ENCODE peak calls at places on chromosomes 6 and 20, in five cellular contexts. F, C, N, R and P are unnamed samples.

GRCh38 chr6:136446579-136447182 is 103.5 kb downstream of the MAP7 start:
- DNase-seq in F (no peak), C (no peak), N (no peak), R (no peak), P (no peak)

GRCh38 chr20:58237318-58238182 is 9.1 kb upstream of the ANKRD60 start:
- DNase-seq in F (no peak), C (no peak), N (no peak), R (no peak), P (peak)

GRCh38 chr6:131041814-131042213 is 21.2 kb downstream of the EPB41L2 start:
- DNase-seq in F (no peak), C (no peak), N (no peak), R (no peak), P (no peak)

GRCh38 chr6:25968769-25969168 is 6.2 kb downstream of the TRIM38 start:
- DNase-seq in F (no peak), C (no peak), N (no peak), R (no peak), P (peak)

GRCh38 chr20:16017656-16018055 is 555.6 kb downstream of the KIF16B start:
- DNase-seq in F (no peak), C (no peak), N (no peak), R (no peak), P (no peak)

GRCh38 chr20:57671662-57672061 is 38.2 kb downstream of the PMEPA1 start:
- DNase-seq in F (no peak), C (no peak), N (no peak), R (no peak), P (no peak)

GRCh38 chr6:16756660-16757270 is 4.5 kb downstream of the ATXN1 start:
- DNase-seq in F (no peak), C (no peak), N (no peak), R (no peak), P (no peak)

GRCh38 chr6:142569676-142570075 is 267.9 kb downstream of the ADGRG6 start:
- DNase-seq in F (no peak), C (no peak), N (no peak), R (no peak), P (no peak)

GRCh38 chr6:30202366-30202765 is 10.8 kb downstream of the TRIM26 start:
- DNase-seq in F (no peak), C (no peak), N (no peak), R (no peak), P (no peak)

GRCh38 chr6:16480780-16481179 is 242.4 kb downstream of the GMPR start:
- DNase-seq in F (no peak), C (no peak), N (no peak), R (no peak), P (no peak)

GRCh38 chr20:46928580-46929132 is 34.0 kb downstream of the EYA2 start:
- DNase-seq in F (no peak), C (no peak), N (no peak), R (no peak), P (peak)

GRCh38 chr6:117817499-117817898 is 89.6 kb upstream of the SLC35F1 start:
- DNase-seq in F (no peak), C (no peak), N (no peak), R (no peak), P (no peak)

GRCh38 chr6:20458051-20458894 is 56.6 kb downstream of the E2F3 start:
- DNase-seq in F (no peak), C (no peak), N (no peak), R (no peak), P (no peak)

GRCh38 chr6:50965495-50965894 is 146.8 kb downstream of the TFAP2B start:
- DNase-seq in F (no peak), C (no peak), N (no peak), R (no peak), P (no peak)

GRCh38 chr6:128731249-128732165 is 151.4 kb upstream of the LAMA2 start:
- DNase-seq in F (peak), C (no peak), N (peak), R (no peak), P (peak)

GRCh38 chr6:84416043-84416657 is 188.7 kb upstream of the CEP162 start:
- DNase-seq in F (no peak), C (no peak), N (no peak), R (no peak), P (no peak)

GRCh38 chr20:58048096-58048702 is 180.3 kb downstream of the ANKRD60 start:
- DNase-seq in F (peak), C (no peak), N (no peak), R (no peak), P (peak)

GRCh38 chr20:56440346-56441007 is 27.9 kb upstream of the RTF2 start:
- DNase-seq in F (no peak), C (peak), N (no peak), R (no peak), P (no peak)

GRCh38 chr6:35128496-35128895 is 12.6 kb downstream of the TCP11 start:
- DNase-seq in F (no peak), C (no peak), N (no peak), R (no peak), P (no peak)

GRCh38 chr6:12119085-12119588 is 107.0 kb downstream of the HIVEP1 start:
- DNase-seq in F (no peak), C (no peak), N (no peak), R (no peak), P (no peak)

GRCh38 chr6:113414511-113414910 is 442.6 kb upstream of the MARCKS start:
- DNase-seq in F (no peak), C (peak), N (peak), R (peak), P (peak)

GRCh38 chr6:128919412-128919811 is 36.5 kb downstream of the LAMA2 start:
- DNase-seq in F (no peak), C (no peak), N (no peak), R (no peak), P (peak)

GRCh38 chr6:27139753-27140522 is 107.6 kb upstream of the PRSS16 start:
- DNase-seq in F (peak), C (no peak), N (no peak), R (no peak), P (no peak)

GRCh38 chr6:112232845-112233256 is 21.5 kb downstream of the LAMA4 start:
- DNase-seq in F (no peak), C (no peak), N (peak), R (peak), P (no peak)

GRCh38 chr20:2386516-2387179 is 5.9 kb downstream of the TGM6 start:
- DNase-seq in F (no peak), C (no peak), N (no peak), R (no peak), P (no peak)

GRCh38 chr6:84524636-84525035 is 239.8 kb downstream of the TBX18 start:
- DNase-seq in F (no peak), C (no peak), N (no peak), R (no peak), P (no peak)

GRCh38 chr20:20480689-20481088 is 112.8 kb downstream of the INSM1 start:
- DNase-seq in F (no peak), C (no peak), N (no peak), R (no peak), P (peak)

GRCh38 chr20:6746901-6747609 is 20.4 kb upstream of the BMP2 start:
- DNase-seq in F (no peak), C (no peak), N (no peak), R (no peak), P (no peak)

GRCh38 chr6:154319231-154319858 is 37.3 kb downstream of the IPCEF1 start:
- DNase-seq in F (peak), C (no peak), N (no peak), R (no peak), P (peak)

GRCh38 chr6:111122458-111123286 is 35.4 kb downstream of the SLC16A10 start:
- DNase-seq in F (no peak), C (no peak), N (no peak), R (no peak), P (no peak)

GRCh38 chr6:156840136-156840535 is 63.0 kb downstream of the ARID1B start:
- DNase-seq in F (no peak), C (no peak), N (no peak), R (no peak), P (no peak)

GRCh38 chr6:32947552-32948465 is 5.1 kb downstream of the HLA-DMA start:
- DNase-seq in F (peak), C (no peak), N (no peak), R (no peak), P (no peak)

GRCh38 chr6:7765575-7766325 is 39.9 kb downstream of the BMP6 start:
- DNase-seq in F (no peak), C (no peak), N (no peak), R (no peak), P (no peak)

GRCh38 chr6:33558801-33559200 is 21.3 kb downstream of the BAK1 start:
- DNase-seq in F (no peak), C (no peak), N (no peak), R (no peak), P (no peak)

GRCh38 chr6:56642366-56643261 is at the start of gene DST:
- DNase-seq in F (no peak), C (no peak), N (no peak), R (peak), P (peak)

GRCh38 chr20:64220420-64220819 is 35.1 kb upstream of the PCMTD2 start:
- DNase-seq in F (no peak), C (no peak), N (no peak), R (no peak), P (no peak)

GRCh38 chr20:64222851-64223525 is 32.6 kb upstream of the PCMTD2 start:
- DNase-seq in F (no peak), C (no peak), N (no peak), R (peak), P (no peak)

GRCh38 chr20:64223526-64224067 is 32.0 kb upstream of the PCMTD2 start:
- DNase-seq in F (peak), C (no peak), N (peak), R (peak), P (no peak)

GRCh38 chr20:64220891-64221527 is 34.5 kb upstream of the PCMTD2 start:
- DNase-seq in F (no peak), C (no peak), N (no peak), R (no peak), P (no peak)

DNA sequence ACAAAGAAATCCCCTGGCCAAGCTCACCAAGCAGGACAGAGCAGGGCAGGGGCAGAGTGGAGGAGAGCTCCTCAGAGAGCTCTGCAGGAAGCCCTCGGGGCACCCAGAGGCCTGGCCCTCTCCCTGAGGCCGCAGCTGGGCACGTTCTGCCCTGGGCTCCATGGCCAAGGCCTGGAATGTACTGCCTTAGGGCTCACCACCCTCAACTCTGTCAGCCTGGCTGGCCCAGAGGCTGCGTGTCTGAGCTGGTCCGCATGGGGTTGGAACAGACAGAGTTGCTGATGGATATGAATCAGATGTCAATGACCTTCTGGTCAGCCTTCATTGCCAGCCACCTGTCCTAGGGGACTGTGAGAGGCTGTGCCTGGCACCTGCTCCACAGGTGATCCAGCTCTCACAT is 33.3 kb upstream of the PCMTD2 start:
- DNase-seq in F (no peak), C (no peak), N (no peak), R (no peak), P (no peak)
- TF ChIP-seq CTCF in F (no peak), C (no peak), N (no peak), R (no peak), P (no peak)

GRCh38 chr20:23417861-23418260 is 3.4 kb downstream of the NAPB start:
- DNase-seq in F (no peak), C (no peak), N (no peak), R (no peak), P (no peak)

GRCh38 chr20:23419657-23419994 is 1.7 kb downstream of the NAPB start:
- DNase-seq in F (no peak), C (no peak), N (no peak), R (no peak), P (no peak)

GRCh38 chr20:23425129-23425528 is 3.8 kb upstream of the NAPB start:
- DNase-seq in F (no peak), C (no peak), N (no peak), R (no peak), P (no peak)

GRCh38 chr20:23419995-23420901 is 1.0 kb downstream of the NAPB start:
- DNase-seq in F (peak), C (peak), N (peak), R (peak), P (peak)

DNA sequence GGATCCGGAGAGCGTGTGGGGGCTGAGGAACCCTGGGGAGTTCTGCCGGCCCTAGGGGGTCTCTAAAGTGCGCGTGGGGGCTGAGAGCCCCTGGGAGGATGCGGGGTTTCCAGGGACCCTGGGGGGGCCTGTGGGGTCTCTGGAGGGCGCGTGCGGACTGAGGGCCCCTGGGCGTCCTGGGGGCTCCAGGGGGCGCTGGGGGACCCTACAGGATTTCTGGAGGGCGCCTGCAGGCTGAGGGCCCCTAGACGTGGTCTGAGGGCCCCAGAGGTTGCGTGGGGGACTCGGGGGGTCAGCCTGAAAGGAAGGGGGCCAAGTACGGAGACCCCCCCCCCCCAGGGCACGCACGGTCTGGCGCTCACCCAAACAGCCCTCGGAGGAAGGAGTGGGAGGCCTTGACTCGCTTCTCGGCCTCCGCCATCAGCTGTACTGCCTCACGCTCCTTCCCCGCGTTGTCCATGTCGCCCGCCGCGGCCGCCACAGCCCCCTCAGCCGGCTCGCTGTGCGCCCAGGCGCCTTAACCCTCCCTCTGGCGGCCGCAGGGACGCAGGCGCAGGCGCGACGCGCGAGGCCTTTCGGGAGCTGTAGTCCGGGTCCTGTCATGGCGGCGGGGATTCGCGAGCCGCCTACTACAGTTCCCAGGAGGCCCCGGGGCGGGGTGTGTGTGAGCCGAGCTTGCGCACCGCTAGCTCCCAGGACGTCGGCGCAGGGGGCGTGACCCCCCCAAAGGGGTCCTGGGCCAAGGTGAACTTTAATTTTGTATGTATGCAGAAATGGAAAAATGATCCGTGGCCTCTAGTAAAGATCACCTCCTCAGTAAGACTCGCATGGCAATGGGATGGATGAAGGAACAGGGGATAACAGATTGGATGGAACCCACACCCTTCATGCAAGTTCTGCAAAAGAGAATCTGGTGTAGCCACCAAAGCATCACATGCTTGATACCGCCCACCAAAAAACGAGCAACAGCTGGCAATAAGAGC is at the start of gene NAPB:
- DNase-seq in F (peak), C (peak), N (peak), R (peak), P (peak)
- TF ChIP-seq CTCF in F (peak), C (peak), N (peak), R (peak), P (peak)

DNA sequence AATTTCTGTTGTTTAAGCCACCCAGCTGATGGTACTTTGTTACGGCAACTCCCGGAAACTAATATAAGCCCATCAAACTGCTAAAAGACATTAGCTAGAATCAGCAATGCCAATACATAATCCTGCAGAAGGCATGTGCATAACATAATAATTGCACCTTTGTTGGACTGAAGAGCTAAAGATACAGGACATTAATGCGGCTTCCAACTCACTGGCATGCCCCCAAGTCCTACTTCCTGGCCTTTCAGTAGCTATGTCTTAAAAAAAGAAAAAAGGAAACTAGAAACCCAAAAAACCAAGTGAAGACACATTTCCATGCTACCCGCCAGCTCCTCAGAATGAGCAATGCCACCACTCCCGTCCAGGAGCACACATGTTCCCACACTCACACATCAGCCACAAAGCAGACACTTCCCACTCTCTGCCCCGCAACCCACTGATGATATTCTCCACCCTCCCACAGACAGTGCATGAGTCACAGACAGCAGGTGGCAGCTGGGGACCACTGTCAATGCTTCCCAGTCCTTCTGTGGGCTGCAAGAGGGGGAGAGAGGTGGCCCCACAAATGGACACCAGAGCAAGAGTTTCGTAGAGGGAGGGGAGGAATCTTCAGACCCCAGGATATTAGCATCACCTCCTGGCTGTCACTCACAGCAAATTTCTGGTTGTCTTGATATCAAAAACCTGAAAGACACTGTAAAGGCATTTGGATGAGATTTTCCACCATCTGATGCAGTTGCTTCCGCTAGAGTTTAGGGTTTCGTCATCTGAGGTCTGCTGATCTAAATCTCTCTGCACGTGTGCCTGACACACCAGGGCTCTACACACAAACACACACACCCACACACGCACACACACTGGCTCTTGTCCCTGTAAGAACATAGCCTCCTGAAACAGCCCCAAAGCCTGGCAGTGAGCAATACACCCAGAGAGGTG is 32.8 kb downstream of the GFOD1 start:
- DNase-seq in F (no peak), C (no peak), N (peak), R (no peak), P (no peak)
- TF ChIP-seq CTCF in F (no peak), C (no peak), N (peak), R (no peak), P (no peak)

GRCh38 chr6:44063561-44064059 is 63.6 kb downstream of the MRPL14 start:
- DNase-seq in F (no peak), C (no peak), N (no peak), R (no peak), P (no peak)

GRCh38 chr6:44061375-44062104 is 65.7 kb downstream of the MRPL14 start:
- DNase-seq in F (no peak), C (no peak), N (no peak), R (no peak), P (no peak)

GRCh38 chr6:44062771-44063560 is 64.3 kb downstream of the MRPL14 start:
- DNase-seq in F (peak), C (no peak), N (no peak), R (no peak), P (no peak)

GRCh38 chr6:44060622-44061374 is 66.5 kb downstream of the MRPL14 start:
- DNase-seq in F (no peak), C (no peak), N (no peak), R (no peak), P (no peak)

GRCh38 chr6:44062105-44062770 is 65.0 kb downstream of the MRPL14 start:
- DNase-seq in F (no peak), C (no peak), N (no peak), R (no peak), P (no peak)
- TF ChIP-seq CTCF in F (no peak), C (no peak), N (no peak), R (no peak), P (no peak)

GRCh38 chr20:54170963-54171362 is 2.8 kb downstream of the CYP24A1 start:
- DNase-seq in F (no peak), C (no peak), N (no peak), R (no peak), P (no peak)

GRCh38 chr20:54172532-54172855 is 1.3 kb downstream of the CYP24A1 start:
- DNase-seq in F (peak), C (no peak), N (no peak), R (no peak), P (no peak)

GRCh38 chr20:54173653-54174451 is at the start of gene CYP24A1:
- DNase-seq in F (peak), C (no peak), N (no peak), R (no peak), P (no peak)

GRCh38 chr20:54174452-54175175 is 828 bp upstream of the CYP24A1 start:
- DNase-seq in F (peak), C (no peak), N (no peak), R (no peak), P (no peak)

GRCh38 chr20:54172856-54173652 is 732 bp downstream of the CYP24A1 start:
- DNase-seq in F (peak), C (no peak), N (no peak), R (no peak), P (no peak)
- TF ChIP-seq CTCF in F (no peak), C (no peak), N (no peak), R (no peak), P (no peak)

DNA sequence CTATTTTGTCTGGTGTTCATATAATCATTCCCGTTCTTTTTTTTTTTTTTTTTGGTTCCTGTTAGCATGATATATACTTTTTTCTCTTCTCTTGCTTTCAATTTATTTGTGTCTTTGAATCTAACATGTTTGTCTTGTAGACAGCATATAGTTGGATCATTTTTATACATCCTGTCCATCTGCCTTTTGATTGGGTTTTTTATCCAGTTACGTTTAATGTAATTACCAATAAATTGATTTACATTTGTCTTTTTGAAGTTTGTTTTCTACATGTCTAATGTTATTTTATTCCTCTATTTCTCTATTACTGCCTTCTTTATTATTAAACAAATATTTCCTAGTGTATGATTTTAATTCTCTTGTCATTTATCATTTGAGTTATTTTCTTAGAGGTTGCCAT is 84.4 kb downstream of the B3GAT2 start:
- DNase-seq in F (no peak), C (no peak), N (no peak), R (no peak), P (no peak)
- TF ChIP-seq CTCF in F (no peak), C (no peak), N (no peak), R (no peak), P (no peak)

GRCh38 chr6:82178084-82178758 is 69.3 kb downstream of the IBTK start:
- DNase-seq in F (no peak), C (no peak), N (no peak), R (no peak), P (peak)
- TF ChIP-seq CTCF in F (peak), C (peak), N (peak), R (peak), P (peak)